ENCODE peak calls at places on chromosomes 5 and 9, in nine cellular contexts. Y is GM20000, S is heart left ventricle, I is Panc1, F is fibroblast of the aortic adventitia, L is ovary, H is WTC11, Z is OCI-LY7, Q is dorsolateral prefrontal cortex. K is an unnamed sample.

GRCh38 chr9:19027825-19028224 is 5.2 kb downstream of the SAXO1 start:
- DNase-seq in L (no peak), Q (no peak), Z (no peak), F (no peak), S (no peak), H (no peak), I (no peak), Y (no peak), K (no peak)

GRCh38 chr9:111566234-111566633 is 33.2 kb downstream of the PTGR1 start:
- DNase-seq in S (no peak), L (no peak), I (no peak), Q (no peak), H (no peak), Z (no peak), F (peak; percentile 10), Y (no peak), K (no peak)

GRCh38 chr5:160359816-160360215 is 10.6 kb downstream of the C1QTNF2 start:
- DNase-seq in L (no peak), Y (no peak), Z (no peak), Q (no peak), F (no peak), S (no peak), I (no peak), H (no peak), K (no peak)

GRCh38 chr9:72013188-72013877 is 47.1 kb downstream of the C9orf57 start:
- DNase-seq in S (no peak), H (no peak), Z (no peak), F (no peak), Q (no peak), L (no peak), I (no peak), Y (no peak), K (no peak)

GRCh38 chr5:40577718-40578117 is 102.0 kb upstream of the PTGER4 start:
- DNase-seq in I (no peak), Q (no peak), L (no peak), H (no peak), F (no peak), Y (no peak), Z (no peak), S (no peak), K (no peak)

GRCh38 chr9:72622186-72622585 is 100.8 kb downstream of the TMC1 start:
- DNase-seq in Z (no peak), I (no peak), Q (no peak), Y (no peak), H (no peak), F (no peak), S (no peak), L (no peak), K (no peak)

GRCh38 chr9:104923740-104924139 is 4.2 kb downstream of the ABCA1 start:
- DNase-seq in S (no peak), Y (no peak), I (no peak), L (no peak), Z (peak; percentile 96), Q (no peak), F (peak; percentile 37), H (no peak), K (no peak)

GRCh38 chr5:98768160-98769005 is 5.1 kb upstream of the RGMB start:
- DNase-seq in F (peak; percentile 69), Y (peak; percentile 71), Q (peak; percentile 35), H (peak; percentile 74), I (peak; percentile 87), L (peak; percentile 39), S (peak; percentile 51), Z (peak; percentile 51), K (peak; percentile 61)

GRCh38 chr9:35432076-35432475 is 57.8 kb upstream of the RUSC2 start:
- DNase-seq in F (peak; percentile 17), I (no peak), H (no peak), Y (no peak), L (no peak), S (no peak), Q (no peak), Z (no peak), K (no peak)

GRCh38 chr5:98031496-98031895 is 742.0 kb upstream of the RGMB start:
- DNase-seq in Z (no peak), Y (no peak), I (no peak), F (no peak), L (no peak), Q (no peak), S (no peak), H (no peak), K (no peak)

GRCh38 chr9:109482391-109482916 is 15.7 kb downstream of the PTPN3 start:
- DNase-seq in L (no peak), H (no peak), S (no peak), Y (no peak), Z (no peak), I (no peak), F (no peak), Q (no peak), K (no peak)

DNA sequence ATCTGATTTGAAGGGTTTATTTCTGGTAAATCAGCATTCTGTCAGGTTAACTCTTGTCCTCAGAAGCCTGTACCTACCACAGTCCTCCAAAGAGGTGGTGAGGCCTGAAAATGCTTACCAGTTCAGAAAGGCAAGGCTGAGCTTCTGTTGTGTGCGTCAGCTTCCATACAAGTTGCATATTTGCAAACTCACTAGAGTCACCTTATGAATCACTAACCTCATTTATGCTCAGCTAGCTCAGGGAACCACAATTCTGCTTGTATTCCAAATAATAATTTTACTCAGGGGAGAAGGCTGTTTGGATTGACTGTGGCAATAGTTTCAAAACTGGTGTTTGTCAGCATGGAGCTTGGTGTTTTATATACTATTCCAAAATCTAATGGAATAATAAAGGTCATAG is 355.1 kb upstream of the RFX3 start:
- DNase-seq in L (no peak), Y (no peak), Z (no peak), F (peak; percentile 93), S (no peak), H (no peak), Q (no peak), I (no peak), K (no peak)
- TF ChIP-seq CTCF in L (no peak), Y (no peak), Z (no peak), F (no peak), S (no peak), H (no peak), Q (no peak), I (no peak), K (no peak)

DNA sequence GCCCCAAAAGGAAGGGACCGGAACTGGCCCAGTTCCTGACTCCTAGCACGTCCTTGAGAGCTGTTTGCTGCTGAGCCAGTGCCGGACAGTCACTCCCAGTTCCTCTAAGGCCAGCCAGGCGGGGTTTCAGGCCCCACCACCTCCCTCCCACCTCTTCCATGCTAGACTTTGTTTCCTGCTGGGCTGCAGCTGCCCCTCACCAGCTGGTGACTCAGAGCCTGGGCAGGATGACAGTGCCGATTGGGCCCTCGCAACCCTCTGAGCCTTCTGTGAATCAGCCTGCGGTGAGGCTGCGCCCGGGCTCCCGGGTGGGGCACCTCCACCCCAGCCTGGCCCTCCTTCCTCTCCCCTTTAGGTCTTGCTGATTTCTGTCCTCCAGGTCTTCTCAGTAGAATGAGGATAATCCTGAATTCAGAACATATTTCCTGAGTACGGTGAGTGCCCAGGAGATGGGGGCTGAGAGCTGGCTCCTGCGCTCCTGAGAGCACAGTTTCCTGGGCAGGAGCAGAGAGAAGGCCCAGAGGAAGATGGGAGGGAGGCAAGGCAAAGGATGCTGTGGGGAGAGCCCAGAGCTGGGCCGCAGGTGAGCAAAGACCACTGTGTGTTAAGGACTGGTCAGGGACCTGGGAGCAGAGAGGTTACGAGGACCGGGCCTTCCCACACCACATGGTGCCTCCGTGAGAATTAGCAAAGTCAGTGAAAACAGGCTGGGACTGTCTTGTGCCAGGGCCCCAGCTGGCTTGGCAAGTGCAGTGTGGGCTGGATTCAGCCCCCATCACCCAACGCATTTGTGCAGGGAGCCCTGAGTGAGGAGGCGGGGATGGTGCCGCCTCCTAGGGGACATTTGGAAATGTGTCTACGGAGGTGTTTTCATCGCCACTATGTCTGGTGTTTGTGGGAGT is 32.9 kb upstream of the STXBP1 start:
- DNase-seq in Z (no peak), S (peak; percentile 92), L (peak; percentile 89), H (peak; percentile 50), F (peak; percentile 96), Q (peak; percentile 73), I (peak; percentile 82), Y (peak; percentile 44), K (no peak)
- TF ChIP-seq CTCF in Z (no peak), S (no peak), L (peak; percentile 25), H (no peak), F (peak; percentile 50), Q (peak; percentile 25), I (peak; percentile 67), Y (no peak), K (no peak)

GRCh38 chr5:57034517-57034916 is 82.6 kb upstream of the MIER3 start:
- DNase-seq in I (no peak), S (no peak), Y (no peak), H (no peak), F (no peak), Q (no peak), L (no peak), Z (no peak), K (no peak)

GRCh38 chr5:57036621-57037160 is 84.8 kb upstream of the MIER3 start:
- DNase-seq in H (no peak), F (no peak), L (no peak), Y (no peak), I (no peak), Q (no peak), S (no peak), Z (peak; percentile 5), K (no peak)

GRCh38 chr5:57035955-57036354 is 84.0 kb upstream of the MIER3 start:
- DNase-seq in L (no peak), I (no peak), Q (no peak), Y (no peak), H (no peak), Z (no peak), F (no peak), S (no peak), K (no peak)

GRCh38 chr5:57033503-57033902 is 81.6 kb upstream of the MIER3 start:
- DNase-seq in I (no peak), Q (no peak), Y (no peak), Z (no peak), L (no peak), S (no peak), H (no peak), F (no peak), K (no peak)

DNA sequence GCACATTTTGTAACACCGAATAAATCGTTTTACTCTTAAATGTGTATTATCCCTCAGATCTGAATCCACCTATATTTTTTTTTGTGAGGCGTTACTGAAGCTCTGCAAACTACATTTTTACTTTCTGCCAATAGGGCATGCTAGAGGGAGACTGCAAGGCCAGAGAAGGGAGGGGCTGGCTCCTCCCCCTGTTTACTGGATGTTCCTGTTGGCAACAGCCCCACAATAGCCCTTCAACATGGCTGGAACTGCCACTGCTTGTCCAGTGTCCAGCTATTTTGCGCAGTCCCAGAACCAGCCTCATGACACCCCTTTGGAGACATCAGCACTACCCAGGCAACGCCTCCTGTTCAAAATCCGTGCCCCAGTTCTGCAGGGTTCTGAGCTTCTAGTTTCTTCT is 85.4 kb upstream of the MIER3 start:
- DNase-seq in L (no peak), Z (peak; percentile 10), Y (no peak), H (peak; percentile 57), Q (peak; percentile 37), F (no peak), I (no peak), S (no peak), K (no peak)
- TF ChIP-seq CTCF in L (no peak), Z (peak; percentile 33), Y (no peak), H (no peak), Q (no peak), F (no peak), I (no peak), S (no peak), K (no peak)

DNA sequence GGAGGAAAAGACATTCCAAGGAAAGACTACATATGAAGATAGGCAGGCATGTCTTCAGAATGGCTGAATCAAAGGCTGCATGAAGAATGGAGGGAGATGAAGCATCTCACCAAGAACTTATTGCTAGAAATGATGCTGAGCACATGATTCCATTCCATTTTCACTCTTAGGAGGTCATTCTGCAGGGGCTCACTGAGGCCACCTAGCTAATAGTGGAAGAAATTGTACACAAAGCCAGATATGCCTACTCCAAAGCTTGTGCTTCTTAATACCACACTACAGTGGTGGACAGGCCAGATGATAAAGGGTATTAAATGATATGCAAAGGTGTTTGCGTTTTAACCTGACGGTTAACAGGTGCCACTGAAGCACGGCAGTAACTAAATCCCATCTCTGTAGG is 14.7 kb downstream of the NDUFA8 start:
- DNase-seq in Y (no peak), Q (no peak), F (no peak), I (no peak), S (no peak), H (no peak), L (no peak), Z (peak; percentile 18), K (peak; percentile 20)
- TF ChIP-seq CTCF in Y (peak; percentile 13), Q (peak; percentile 40), F (peak; percentile 38), I (peak; percentile 62), S (peak; percentile 34), H (no peak), L (no peak), Z (peak; percentile 75), K (peak; percentile 44)